ENCODE peak calls at places on chromosomes 16 and 17, in eight cellular contexts. One of them, this sample, is unnamed.

GRCh38 chr16:11052080-11052808 is 107.9 kb downstream of the CLEC16A start:
- DNase-seq in PC-9: no peak
- DNase-seq in GM06990: peak; percentile 81
- DNase-seq in AG10803: no peak
- DNase-seq in tibial artery: no peak
- DNase-seq in lung: no peak
- DNase-seq in endothelial cell of umbilical vein: no peak
- DNase-seq in breast epithelium: no peak
- DNase-seq in this sample: no peak

GRCh38 chr17:79664925-79665738 is 54.3 kb upstream of the RBFOX3 start:
- DNase-seq in PC-9: peak; percentile 72
- DNase-seq in GM06990: no peak
- DNase-seq in AG10803: peak; percentile 21
- DNase-seq in tibial artery: peak; percentile 65
- DNase-seq in lung: peak; percentile 73
- DNase-seq in endothelial cell of umbilical vein: peak; percentile 48
- DNase-seq in breast epithelium: peak; percentile 81
- DNase-seq in this sample: peak; percentile 87

GRCh38 chr16:78115659-78116058 is 16.2 kb downstream of the WWOX start:
- DNase-seq in PC-9: no peak
- DNase-seq in GM06990: no peak
- DNase-seq in AG10803: no peak
- DNase-seq in tibial artery: no peak
- DNase-seq in lung: no peak
- DNase-seq in endothelial cell of umbilical vein: no peak
- DNase-seq in breast epithelium: no peak
- DNase-seq in this sample: no peak

GRCh38 chr17:31688704-31689103 is 170.3 kb downstream of the COPRS start:
- DNase-seq in PC-9: peak; percentile 61
- DNase-seq in GM06990: no peak
- DNase-seq in AG10803: peak; percentile 48
- DNase-seq in tibial artery: no peak
- DNase-seq in lung: no peak
- DNase-seq in endothelial cell of umbilical vein: no peak
- DNase-seq in breast epithelium: no peak
- DNase-seq in this sample: no peak

GRCh38 chr17:19269641-19270040 is 32.5 kb downstream of the EPN2 start:
- DNase-seq in PC-9: no peak
- DNase-seq in GM06990: no peak
- DNase-seq in AG10803: no peak
- DNase-seq in tibial artery: no peak
- DNase-seq in lung: no peak
- DNase-seq in endothelial cell of umbilical vein: no peak
- DNase-seq in breast epithelium: no peak
- DNase-seq in this sample: no peak

GRCh38 chr16:641326-642188 is at the start of gene MCRIP2:
- DNase-seq in PC-9: peak; percentile 46
- DNase-seq in GM06990: peak; percentile 89
- DNase-seq in AG10803: peak; percentile 72
- DNase-seq in tibial artery: peak; percentile 76
- DNase-seq in lung: peak; percentile 85
- DNase-seq in endothelial cell of umbilical vein: peak; percentile 62
- DNase-seq in breast epithelium: no peak
- DNase-seq in this sample: no peak

GRCh38 chr17:79919164-79919585 is 79.9 kb upstream of the CBX4 start:
- DNase-seq in PC-9: peak; percentile 80
- DNase-seq in GM06990: no peak
- DNase-seq in AG10803: peak; percentile 42
- DNase-seq in tibial artery: peak; percentile 84
- DNase-seq in lung: peak; percentile 93
- DNase-seq in endothelial cell of umbilical vein: peak; percentile 62
- DNase-seq in breast epithelium: peak; percentile 97
- DNase-seq in this sample: peak; percentile 97

GRCh38 chr17:42709561-42709960 is 27.2 kb downstream of the CNTNAP1 start:
- DNase-seq in PC-9: no peak
- DNase-seq in GM06990: no peak
- DNase-seq in AG10803: no peak
- DNase-seq in tibial artery: no peak
- DNase-seq in lung: no peak
- DNase-seq in endothelial cell of umbilical vein: no peak
- DNase-seq in breast epithelium: no peak
- DNase-seq in this sample: no peak

GRCh38 chr17:40315206-40315605 is 6.2 kb downstream of the RARA start:
- DNase-seq in PC-9: no peak
- DNase-seq in GM06990: no peak
- DNase-seq in AG10803: no peak
- DNase-seq in tibial artery: no peak
- DNase-seq in lung: no peak
- DNase-seq in endothelial cell of umbilical vein: no peak
- DNase-seq in breast epithelium: peak; percentile 10
- DNase-seq in this sample: no peak

GRCh38 chr16:48895142-48895541 is 285.2 kb upstream of the N4BP1 start:
- DNase-seq in PC-9: no peak
- DNase-seq in GM06990: no peak
- DNase-seq in AG10803: no peak
- DNase-seq in tibial artery: no peak
- DNase-seq in lung: no peak
- DNase-seq in endothelial cell of umbilical vein: no peak
- DNase-seq in breast epithelium: no peak
- DNase-seq in this sample: no peak

GRCh38 chr17:40432864-40433528 is 10.3 kb upstream of the IGFBP4 start:
- DNase-seq in PC-9: no peak
- DNase-seq in GM06990: no peak
- DNase-seq in AG10803: peak; percentile 42
- DNase-seq in tibial artery: peak; percentile 44
- DNase-seq in lung: no peak
- DNase-seq in endothelial cell of umbilical vein: no peak
- DNase-seq in breast epithelium: peak; percentile 42
- DNase-seq in this sample: no peak

GRCh38 chr17:49157784-49158183 is 25.2 kb downstream of the B4GALNT2 start:
- DNase-seq in PC-9: no peak
- DNase-seq in GM06990: no peak
- DNase-seq in AG10803: no peak
- DNase-seq in tibial artery: no peak
- DNase-seq in lung: no peak
- DNase-seq in endothelial cell of umbilical vein: no peak
- DNase-seq in breast epithelium: no peak
- DNase-seq in this sample: no peak

DNA sequence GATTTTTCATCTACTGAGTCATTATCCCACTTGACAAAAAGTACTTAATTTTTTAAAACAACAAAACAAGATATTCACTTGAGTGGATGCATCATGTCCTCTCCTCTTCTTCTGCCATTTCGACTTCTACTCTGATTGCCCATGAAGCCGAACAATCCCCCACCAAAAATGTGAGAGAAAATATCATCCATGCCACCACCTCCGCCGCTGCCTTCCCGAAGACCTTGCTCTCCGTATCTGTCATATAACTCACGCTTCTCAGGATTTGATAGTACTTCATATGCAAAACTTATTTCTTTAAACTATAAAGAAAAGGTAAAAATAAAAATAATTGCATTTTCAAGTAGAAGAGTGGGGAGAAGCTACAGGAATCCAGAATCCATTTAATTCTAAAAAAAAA is 2.2 kb downstream of the DNAJA2 start:
- DNase-seq in PC-9: no peak
- DNase-seq in GM06990: no peak
- DNase-seq in AG10803: no peak
- DNase-seq in tibial artery: no peak
- DNase-seq in lung: no peak
- DNase-seq in endothelial cell of umbilical vein: no peak
- DNase-seq in breast epithelium: no peak
- DNase-seq in this sample: no peak
- H3K4me3 ChIP-seq in PC-9: no peak overlapping the region
- H3K4me3 ChIP-seq in GM06990: no peak overlapping the region
- H3K4me3 ChIP-seq in AG10803: no peak overlapping the region
- H3K4me3 ChIP-seq in tibial artery: no peak overlapping the region
- H3K4me3 ChIP-seq in lung: no peak overlapping the region
- H3K4me3 ChIP-seq in endothelial cell of umbilical vein: no peak overlapping the region
- H3K4me3 ChIP-seq in breast epithelium: no peak overlapping the region
- H3K4me3 ChIP-seq in this sample: peak overlapping the region; percentile 79

DNA sequence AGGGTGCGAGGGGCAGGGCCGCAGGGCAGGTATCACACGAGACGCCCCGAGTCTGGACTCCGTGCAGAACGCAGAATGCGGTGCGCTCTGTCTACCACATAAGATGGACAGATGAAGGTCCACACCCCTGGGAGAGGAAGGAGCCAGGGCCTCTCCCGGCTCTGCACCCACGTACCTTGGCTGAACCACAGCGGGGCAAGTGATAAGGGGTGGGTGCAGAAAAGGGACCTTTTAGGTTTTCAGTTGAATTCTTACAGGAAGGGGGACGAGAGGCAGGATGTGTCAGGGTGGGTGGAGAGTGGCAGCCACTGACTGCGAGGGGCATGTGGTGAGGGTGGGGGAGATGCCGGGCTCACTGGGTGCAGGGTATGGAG is 338 bp downstream of the CD300A start:
- DNase-seq in PC-9: no peak
- DNase-seq in GM06990: peak; percentile 63
- DNase-seq in AG10803: no peak
- DNase-seq in tibial artery: no peak
- DNase-seq in lung: no peak
- DNase-seq in endothelial cell of umbilical vein: no peak
- DNase-seq in breast epithelium: no peak
- DNase-seq in this sample: no peak
- H3K4me3 ChIP-seq in PC-9: no peak overlapping the region
- H3K4me3 ChIP-seq in GM06990: peak overlapping the region; percentile 91
- H3K4me3 ChIP-seq in AG10803: no peak overlapping the region
- H3K4me3 ChIP-seq in tibial artery: peak overlapping the region; percentile 30
- H3K4me3 ChIP-seq in lung: no peak overlapping the region
- H3K4me3 ChIP-seq in endothelial cell of umbilical vein: no peak overlapping the region
- H3K4me3 ChIP-seq in breast epithelium: peak overlapping the region; percentile 24
- H3K4me3 ChIP-seq in this sample: no peak overlapping the region

GRCh38 chr16:51113254-51114125 is 37.6 kb downstream of the SALL1 start:
- DNase-seq in PC-9: no peak
- DNase-seq in GM06990: peak; percentile 5
- DNase-seq in AG10803: no peak
- DNase-seq in tibial artery: no peak
- DNase-seq in lung: no peak
- DNase-seq in endothelial cell of umbilical vein: no peak
- DNase-seq in breast epithelium: no peak
- DNase-seq in this sample: no peak

GRCh38 chr16:51112311-51112710 is 38.8 kb downstream of the SALL1 start:
- DNase-seq in PC-9: no peak
- DNase-seq in GM06990: no peak
- DNase-seq in AG10803: no peak
- DNase-seq in tibial artery: no peak
- DNase-seq in lung: no peak
- DNase-seq in endothelial cell of umbilical vein: no peak
- DNase-seq in breast epithelium: no peak
- DNase-seq in this sample: no peak

GRCh38 chr16:51107742-51108141 is 43.3 kb downstream of the SALL1 start:
- DNase-seq in PC-9: no peak
- DNase-seq in GM06990: no peak
- DNase-seq in AG10803: no peak
- DNase-seq in tibial artery: no peak
- DNase-seq in lung: no peak
- DNase-seq in endothelial cell of umbilical vein: no peak
- DNase-seq in breast epithelium: no peak
- DNase-seq in this sample: no peak

GRCh38 chr16:51109173-51109572 is 41.9 kb downstream of the SALL1 start:
- DNase-seq in PC-9: no peak
- DNase-seq in GM06990: no peak
- DNase-seq in AG10803: no peak
- DNase-seq in tibial artery: no peak
- DNase-seq in lung: no peak
- DNase-seq in endothelial cell of umbilical vein: no peak
- DNase-seq in breast epithelium: no peak
- DNase-seq in this sample: no peak

DNA sequence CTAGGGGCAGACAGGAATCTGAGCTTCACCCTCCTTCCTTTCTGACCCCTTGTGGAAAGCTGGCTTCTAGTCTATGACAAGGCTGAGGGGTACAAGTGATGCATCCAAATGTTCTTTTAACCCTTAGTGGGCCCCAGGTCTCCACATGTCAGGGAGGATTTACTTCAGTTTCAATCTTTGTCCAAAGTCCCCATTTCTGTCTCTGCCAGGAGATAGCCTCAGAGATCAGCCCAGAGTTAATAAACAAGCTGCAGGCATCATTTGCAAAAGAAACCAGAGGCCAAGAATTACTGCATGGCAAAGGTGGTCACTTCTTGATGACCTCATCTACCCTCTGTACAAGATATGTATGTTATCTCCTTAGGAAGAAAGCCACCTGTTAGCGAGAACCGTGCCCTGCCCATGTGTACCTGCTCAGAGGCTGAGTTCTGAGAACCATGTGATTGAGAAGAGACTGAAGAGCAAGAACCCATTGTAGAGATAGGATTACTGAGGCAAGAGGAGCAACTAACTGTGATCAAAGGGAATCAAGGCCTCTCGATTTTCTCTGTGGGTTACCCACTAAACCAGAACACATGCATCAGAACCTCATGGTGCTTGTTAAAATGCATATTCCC is 40.3 kb downstream of the SALL1 start:
- DNase-seq in PC-9: no peak
- DNase-seq in GM06990: no peak
- DNase-seq in AG10803: no peak
- DNase-seq in tibial artery: no peak
- DNase-seq in lung: no peak
- DNase-seq in endothelial cell of umbilical vein: no peak
- DNase-seq in breast epithelium: no peak
- DNase-seq in this sample: no peak
- H3K4me3 ChIP-seq in PC-9: no peak overlapping the region
- H3K4me3 ChIP-seq in GM06990: no peak overlapping the region
- H3K4me3 ChIP-seq in AG10803: no peak overlapping the region
- H3K4me3 ChIP-seq in tibial artery: no peak overlapping the region
- H3K4me3 ChIP-seq in lung: no peak overlapping the region
- H3K4me3 ChIP-seq in endothelial cell of umbilical vein: no peak overlapping the region
- H3K4me3 ChIP-seq in breast epithelium: no peak overlapping the region
- H3K4me3 ChIP-seq in this sample: no peak overlapping the region

GRCh38 chr16:89667633-89668032 is 10.0 kb downstream of the SPATA33 start:
- DNase-seq in PC-9: no peak
- DNase-seq in GM06990: no peak
- DNase-seq in AG10803: no peak
- DNase-seq in tibial artery: no peak
- DNase-seq in lung: no peak
- DNase-seq in endothelial cell of umbilical vein: no peak
- DNase-seq in breast epithelium: no peak
- DNase-seq in this sample: no peak

GRCh38 chr16:89672177-89672941 is 14.1 kb upstream of the CDK10 start:
- DNase-seq in PC-9: no peak
- DNase-seq in GM06990: no peak
- DNase-seq in AG10803: no peak
- DNase-seq in tibial artery: no peak
- DNase-seq in lung: no peak
- DNase-seq in endothelial cell of umbilical vein: no peak
- DNase-seq in breast epithelium: no peak
- DNase-seq in this sample: no peak

GRCh38 chr16:89669755-89670154 is 12.1 kb downstream of the SPATA33 start:
- DNase-seq in PC-9: no peak
- DNase-seq in GM06990: no peak
- DNase-seq in AG10803: no peak
- DNase-seq in tibial artery: no peak
- DNase-seq in lung: no peak
- DNase-seq in endothelial cell of umbilical vein: no peak
- DNase-seq in breast epithelium: no peak
- DNase-seq in this sample: no peak

GRCh38 chr16:89670496-89671431 is 13.1 kb downstream of the SPATA33 start:
- DNase-seq in PC-9: no peak
- DNase-seq in GM06990: no peak
- DNase-seq in AG10803: no peak
- DNase-seq in tibial artery: no peak
- DNase-seq in lung: no peak
- DNase-seq in endothelial cell of umbilical vein: peak; percentile 16
- DNase-seq in breast epithelium: no peak
- DNase-seq in this sample: no peak

GRCh38 chr16:89668790-89669158 is 11.1 kb downstream of the SPATA33 start:
- DNase-seq in PC-9: no peak
- DNase-seq in GM06990: no peak
- DNase-seq in AG10803: no peak
- DNase-seq in tibial artery: no peak
- DNase-seq in lung: no peak
- DNase-seq in endothelial cell of umbilical vein: no peak
- DNase-seq in breast epithelium: no peak
- DNase-seq in this sample: no peak
- H3K4me3 ChIP-seq in PC-9: no peak overlapping the region
- H3K4me3 ChIP-seq in GM06990: no peak overlapping the region
- H3K4me3 ChIP-seq in AG10803: no peak overlapping the region
- H3K4me3 ChIP-seq in tibial artery: no peak overlapping the region
- H3K4me3 ChIP-seq in lung: no peak overlapping the region
- H3K4me3 ChIP-seq in endothelial cell of umbilical vein: no peak overlapping the region
- H3K4me3 ChIP-seq in breast epithelium: no peak overlapping the region
- H3K4me3 ChIP-seq in this sample: no peak overlapping the region

This sample was measured in LNCaP clone FGC.